ENCODE peak calls at places on chromosome 10, in five cellular contexts. A is aorta; B is gastrocnemius medialis; G is CD8-positive, alpha-beta memory T cell; Z is A549. W is an unnamed sample.

GRCh38 chr10:102743588-102744373 is at the start of gene WBP1L:
- DNase-seq in A (peak; percentile 97), B (peak; percentile 99), Z (peak; percentile 99), G (peak; percentile 94), W (peak; percentile 99)

GRCh38 chr10:35422236-35422635 is 85.9 kb downstream of the CCNY start:
- DNase-seq in B (no peak), A (no peak), Z (no peak), G (no peak), W (no peak)

GRCh38 chr10:97921581-97922377 is 72.1 kb downstream of the GOLGA7B start:
- DNase-seq in Z (no peak), A (no peak), G (no peak), B (no peak), W (no peak)

GRCh38 chr10:108323274-108323798 is 1158.8 kb upstream of the SORCS1 start:
- DNase-seq in Z (no peak), G (no peak), B (no peak), A (no peak), W (no peak)

GRCh38 chr10:88848499-88848898 is 3.1 kb downstream of the ANKRD22 start:
- DNase-seq in Z (peak; percentile 39), A (no peak), B (no peak), G (no peak), W (peak; percentile 83)

GRCh38 chr10:121154846-121155245 is 303.7 kb downstream of the WDR11 start:
- DNase-seq in A (no peak), Z (no peak), B (no peak), G (no peak), W (peak; percentile 68)

GRCh38 chr10:69696073-69696731 is 66.2 kb downstream of the FAM241B start:
- DNase-seq in G (no peak), Z (peak; percentile 84), A (no peak), B (no peak), W (peak; percentile 91)

GRCh38 chr10:107280293-107280692 is 115.8 kb upstream of the SORCS1 start:
- DNase-seq in A (no peak), Z (no peak), G (no peak), B (no peak), W (no peak)

GRCh38 chr10:132387723-132388210 is 9.2 kb upstream of the PWWP2B start:
- DNase-seq in B (peak; percentile 48), Z (peak; percentile 41), G (peak; percentile 77), A (peak; percentile 79), W (peak; percentile 21)

GRCh38 chr10:118698421-118698820 is 56.3 kb downstream of the CACUL1 start:
- DNase-seq in G (peak; percentile 55), A (peak; percentile 48), B (no peak), Z (peak; percentile 39), W (peak; percentile 33)

GRCh38 chr10:126165865-126166264 is 222.4 kb downstream of the ADAM12 start:
- DNase-seq in B (no peak), G (no peak), A (no peak), Z (no peak), W (no peak)

GRCh38 chr10:118106426-118106825 is 59.7 kb upstream of the RAB11FIP2 start:
- DNase-seq in G (no peak), B (no peak), Z (peak; percentile 28), A (no peak), W (peak; percentile 31)

GRCh38 chr10:84549368-84549767 is 221.0 kb downstream of the CCSER2 start:
- DNase-seq in A (no peak), Z (no peak), B (no peak), G (no peak), W (no peak)

GRCh38 chr10:89022734-89023133 is 32.1 kb downstream of the FAS start:
- DNase-seq in B (no peak), A (no peak), G (no peak), Z (no peak), W (peak; percentile 34)

GRCh38 chr10:104100795-104101194 is 15.1 kb upstream of the COL17A1 start:
- DNase-seq in B (no peak), A (no peak), G (no peak), Z (no peak), W (no peak)

GRCh38 chr10:22245567-22245966 is 27.8 kb upstream of the EBLN1 start:
- DNase-seq in B (no peak), Z (peak; percentile 66), G (no peak), A (no peak), W (peak; percentile 70)

GRCh38 chr10:119981826-119982225 is 89.3 kb downstream of the SEC23IP start:
- DNase-seq in G (no peak), B (no peak), A (no peak), Z (peak; percentile 18), W (no peak)

GRCh38 chr10:118799779-118800178 is 45.0 kb upstream of the CACUL1 start:
- DNase-seq in A (no peak), B (no peak), G (no peak), Z (peak; percentile 24), W (peak; percentile 69)

GRCh38 chr10:48390933-48391845 is 84.7 kb downstream of the MAPK8 start:
- DNase-seq in A (no peak), G (no peak), B (no peak), Z (no peak), W (peak; percentile 52)

GRCh38 chr10:3043512-3044368 is 23.6 kb upstream of the PFKP start:
- DNase-seq in B (no peak), G (no peak), A (peak; percentile 80), Z (peak; percentile 89), W (peak; percentile 73)

GRCh38 chr10:117663750-117664149 is 121.2 kb downstream of the EMX2 start:
- DNase-seq in G (no peak), A (no peak), Z (peak; percentile 66), B (no peak), W (peak; percentile 79)

GRCh38 chr10:95697429-95697828 is 3.7 kb upstream of the TCTN3 start:
- DNase-seq in A (peak; percentile 69), G (no peak), B (peak; percentile 24), Z (no peak), W (no peak)

GRCh38 chr10:95693668-95694534 is at the start of gene TCTN3:
- DNase-seq in A (peak; percentile 98), G (peak; percentile 94), Z (peak; percentile 99), B (peak; percentile 97), W (peak; percentile 99)

GRCh38 chr10:95688648-95689047 is 5.1 kb downstream of the TCTN3 start:
- DNase-seq in B (no peak), Z (no peak), A (no peak), G (no peak), W (no peak)

GRCh38 chr10:95694665-95695064 is 938 bp upstream of the TCTN3 start:
- DNase-seq in B (no peak), Z (no peak), G (no peak), A (no peak), W (no peak)

DNA sequence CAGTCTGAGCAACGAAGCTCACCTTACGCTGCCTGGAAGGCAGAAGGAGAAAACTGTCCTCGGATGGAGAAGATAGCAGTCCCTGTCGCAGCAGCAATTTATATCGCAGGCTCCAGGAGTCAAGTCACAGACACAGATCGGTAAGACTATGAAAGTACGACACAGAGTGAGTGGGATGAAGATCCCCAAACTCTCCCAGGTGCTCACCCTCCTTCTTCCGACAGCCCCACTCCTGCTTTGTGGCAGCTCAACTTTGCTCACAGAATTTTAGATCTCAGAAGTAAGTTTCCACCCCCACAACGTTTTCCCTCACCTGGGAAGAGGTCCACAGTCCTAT is 428 bp downstream of the TCTN3 start:
- DNase-seq in A (no peak), G (no peak), Z (no peak), B (no peak), W (no peak)
- H3K27ac ChIP-seq in A (peak overlapping the region; percentile 49), G (peak overlapping the region; percentile 90), Z (peak overlapping the region; percentile 82), B (peak overlapping the region; percentile 86), W (peak overlapping the region; percentile 92)

GRCh38 chr10:124665091-124665490 is 79.1 kb downstream of the FAM53B start:
- DNase-seq in A (no peak), G (no peak), Z (no peak), B (no peak), W (no peak)

GRCh38 chr10:124665558-124665957 is 78.6 kb downstream of the FAM53B start:
- DNase-seq in A (no peak), Z (peak; percentile 25), G (no peak), B (no peak), W (no peak)

GRCh38 chr10:124665980-124666379 is 78.2 kb downstream of the FAM53B start:
- DNase-seq in Z (no peak), A (no peak), G (no peak), B (no peak), W (peak; percentile 46)

GRCh38 chr10:124663228-124663627 is 81.0 kb downstream of the FAM53B start:
- DNase-seq in G (no peak), B (no peak), A (no peak), Z (no peak), W (no peak)

DNA sequence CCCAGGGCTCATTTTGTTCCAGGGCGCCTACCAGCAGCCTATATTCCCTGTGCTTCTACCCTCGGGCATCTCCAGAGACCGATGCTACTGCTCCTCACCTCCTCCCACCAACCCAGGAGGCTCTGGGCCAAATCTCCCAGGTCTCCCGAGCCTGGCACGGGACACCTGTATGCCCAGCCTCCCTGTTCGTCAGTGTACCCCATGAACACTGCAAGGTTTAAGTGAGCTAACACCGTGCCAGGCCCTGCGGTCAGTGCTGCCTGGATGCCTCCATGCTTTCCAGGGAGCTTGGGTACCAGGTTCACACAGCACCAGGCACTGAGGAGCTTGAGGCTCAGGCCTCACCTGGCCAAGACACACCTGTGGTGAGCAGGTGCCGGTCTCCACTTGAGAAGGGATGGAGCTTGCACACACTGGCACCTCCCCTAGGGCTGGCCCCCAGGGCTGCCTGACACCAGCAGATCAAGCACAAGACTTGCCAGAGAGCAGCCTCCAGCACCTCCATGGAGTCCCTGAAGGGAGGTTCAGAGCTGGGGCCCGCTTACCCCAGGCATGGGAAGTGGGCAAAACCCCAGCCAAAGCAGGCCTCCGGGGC is 80.3 kb downstream of the FAM53B start:
- DNase-seq in Z (no peak), G (no peak), A (no peak), B (no peak), W (no peak)
- H3K27ac ChIP-seq in Z (no peak overlapping the region), G (no peak overlapping the region), A (no peak overlapping the region), B (no peak overlapping the region), W (no peak overlapping the region)

GRCh38 chr10:4568086-4568485 is 257.9 kb upstream of the AKR1E2 start:
- DNase-seq in G (no peak), A (no peak), B (no peak), Z (no peak), W (no peak)

GRCh38 chr10:4568731-4569130 is 257.3 kb upstream of the AKR1E2 start:
- DNase-seq in A (no peak), G (no peak), Z (no peak), B (no peak), W (no peak)

GRCh38 chr10:4569132-4569531 is 256.9 kb upstream of the AKR1E2 start:
- DNase-seq in G (no peak), A (no peak), Z (no peak), B (no peak), W (no peak)

GRCh38 chr10:4567637-4568036 is 258.4 kb upstream of the AKR1E2 start:
- DNase-seq in G (no peak), A (no peak), Z (no peak), B (no peak), W (no peak)
- H3K27ac ChIP-seq in G (no peak overlapping the region), A (no peak overlapping the region), Z (no peak overlapping the region), B (no peak overlapping the region), W (no peak overlapping the region)

GRCh38 chr10:20892796-20893195 is 4.3 kb downstream of the NEBL start:
- DNase-seq in Z (no peak), A (no peak), G (no peak), B (no peak), W (no peak)
- H3K27ac ChIP-seq in Z (no peak overlapping the region), A (no peak overlapping the region), G (no peak overlapping the region), B (no peak overlapping the region), W (no peak overlapping the region)